ENCODE peak calls at places on chromosomes 7 and 10, in nine cellular contexts. W is RWPE1; S is CD4-positive, alpha-beta T cell; Y is AG04449; J is AG10803; E is neural crest cell; L is ovary; D is NB4; F is AG04450. K is an unnamed sample.

GRCh38 chr7:105187302-105188169 is 173.5 kb downstream of the KMT2E start:
- DNase-seq in W (peak), S (no peak), Y (no peak), J (no peak), E (no peak), L (no peak), D (no peak), F (no peak), K (no peak)

GRCh38 chr10:79112898-79113431 is 44.2 kb downstream of the ZMIZ1 start:
- DNase-seq in W (peak), S (no peak), Y (peak), J (peak), E (no peak), L (peak), D (no peak), F (no peak), K (no peak)

GRCh38 chr7:157537056-157537455 is 200.3 kb downstream of the DNAJB6 start:
- DNase-seq in W (no peak), S (no peak), Y (no peak), J (no peak), E (no peak), L (no peak), D (no peak), F (no peak), K (no peak)

GRCh38 chr7:151157645-151158329 is 9.7 kb downstream of the GBX1 start:
- DNase-seq in W (peak), S (no peak), Y (no peak), J (no peak), E (no peak), L (no peak), D (no peak), F (no peak), K (no peak)

GRCh38 chr10:79055892-79056291 is 12.9 kb upstream of the ZMIZ1 start:
- DNase-seq in W (no peak), S (no peak), Y (no peak), J (no peak), E (no peak), L (peak), D (no peak), F (no peak), K (no peak)

GRCh38 chr7:158649279-158649678 is 55.3 kb downstream of the NCAPG2 start:
- DNase-seq in W (peak), S (no peak), Y (peak), J (peak), E (no peak), L (no peak), D (no peak), F (peak), K (no peak)

GRCh38 chr10:92342801-92343200 is 51.8 kb downstream of the MARCHF5 start:
- DNase-seq in W (no peak), S (no peak), Y (no peak), J (peak), E (no peak), L (no peak), D (no peak), F (no peak), K (no peak)

GRCh38 chr7:149238051-149238450 is 1.4 kb upstream of the ZNF212 start:
- DNase-seq in W (peak), S (no peak), Y (no peak), J (no peak), E (no peak), L (no peak), D (no peak), F (no peak), K (no peak)

GRCh38 chr7:2233876-2234275 is 1.1 kb upstream of the MAD1L1 start:
- DNase-seq in W (no peak), S (no peak), Y (no peak), J (peak), E (no peak), L (no peak), D (no peak), F (no peak), K (no peak)

GRCh38 chr7:41972270-41972669 is 264.7 kb downstream of the GLI3 start:
- DNase-seq in W (no peak), S (no peak), Y (no peak), J (no peak), E (no peak), L (no peak), D (no peak), F (no peak), K (no peak)

GRCh38 chr10:104109908-104110662 is 11.9 kb upstream of the SFR1 start:
- DNase-seq in W (peak), S (no peak), Y (peak), J (peak), E (no peak), L (no peak), D (peak), F (no peak), K (no peak)

GRCh38 chr7:118731854-118732253 is 507.4 kb downstream of the ANKRD7 start:
- DNase-seq in W (no peak), S (no peak), Y (no peak), J (no peak), E (no peak), L (no peak), D (peak), F (no peak), K (no peak)
- TF ChIP-seq CTCF in W (no peak), S (no peak), Y (no peak), J (no peak), E (no peak), L (no peak), D (no peak), F (no peak), K (no peak)

GRCh38 chr7:101216001-101216859 is 1.2 kb downstream of the PLOD3 start:
- DNase-seq in W (no peak), S (peak), Y (no peak), J (peak), E (no peak), L (no peak), D (peak), F (no peak), K (no peak)

GRCh38 chr7:101220295-101220694 is 2.3 kb downstream of the ZNHIT1 start:
- DNase-seq in W (no peak), S (no peak), Y (no peak), J (no peak), E (no peak), L (no peak), D (no peak), F (no peak), K (no peak)

GRCh38 chr7:101218236-101219130 is 518 bp downstream of the ZNHIT1 start:
- DNase-seq in W (no peak), S (no peak), Y (no peak), J (peak), E (no peak), L (no peak), D (no peak), F (no peak), K (no peak)

GRCh38 chr7:101217388-101218235 is at the start of the genes PLOD3 and ZNHIT1:
- DNase-seq in W (peak), S (peak), Y (peak), J (peak), E (peak), L (peak), D (peak), F (peak), K (peak)

DNA sequence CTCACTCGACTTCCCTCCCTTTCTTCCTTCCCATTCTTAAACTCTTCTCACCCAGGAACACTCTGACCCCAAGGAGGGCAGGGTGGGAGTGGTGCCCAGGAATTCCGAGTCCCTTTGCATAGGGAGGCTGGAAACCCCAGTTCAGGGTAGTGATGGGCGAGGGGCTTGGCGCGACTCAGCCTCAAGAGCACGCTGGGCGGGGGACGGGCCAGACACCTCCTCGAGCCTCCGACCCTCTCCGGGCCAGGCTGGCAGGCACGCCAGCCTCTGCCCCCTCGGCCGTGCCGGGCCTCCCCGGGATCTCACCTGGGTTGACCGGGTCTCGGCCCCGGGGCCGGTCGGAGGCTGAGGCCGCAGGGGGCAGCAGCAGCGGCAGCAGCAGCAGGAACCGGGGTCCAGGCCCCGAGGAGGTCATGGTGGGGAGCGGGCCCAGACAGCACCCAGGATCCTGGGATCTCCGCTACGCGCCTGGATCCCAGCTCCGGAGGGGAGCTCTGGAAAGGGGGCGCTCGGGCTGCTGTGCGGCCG is 457 bp downstream of the PLOD3 start:
- DNase-seq in W (no peak), S (no peak), Y (no peak), J (no peak), E (no peak), L (peak), D (no peak), F (no peak), K (no peak)
- TF ChIP-seq CTCF in W (no peak), S (no peak), Y (peak), J (peak), E (no peak), L (no peak), D (peak), F (no peak), K (no peak)

GRCh38 chr10:84762754-84763394 is 434.5 kb downstream of the CCSER2 start:
- DNase-seq in W (no peak), S (no peak), Y (no peak), J (no peak), E (no peak), L (no peak), D (no peak), F (no peak), K (no peak)
- TF ChIP-seq CTCF in W (no peak), S (no peak), Y (no peak), J (no peak), E (no peak), L (no peak), D (no peak), F (no peak), K (no peak)

GRCh38 chr10:22588462-22588861 is 125.9 kb downstream of the PIP4K2A start:
- DNase-seq in W (no peak), S (no peak), Y (no peak), J (no peak), E (no peak), L (no peak), D (no peak), F (no peak), K (no peak)

GRCh38 chr10:22579826-22580225 is 134.6 kb downstream of the PIP4K2A start:
- DNase-seq in W (no peak), S (no peak), Y (no peak), J (no peak), E (no peak), L (no peak), D (no peak), F (no peak), K (no peak)

GRCh38 chr10:22581453-22581852 is 132.9 kb downstream of the PIP4K2A start:
- DNase-seq in W (no peak), S (no peak), Y (no peak), J (no peak), E (no peak), L (no peak), D (no peak), F (no peak), K (no peak)

GRCh38 chr10:22580711-22581110 is 133.7 kb downstream of the PIP4K2A start:
- DNase-seq in W (no peak), S (no peak), Y (no peak), J (no peak), E (no peak), L (no peak), D (no peak), F (no peak), K (no peak)

GRCh38 chr10:22583683-22584082 is 130.7 kb downstream of the PIP4K2A start:
- DNase-seq in W (no peak), S (no peak), Y (no peak), J (no peak), E (no peak), L (no peak), D (no peak), F (no peak), K (no peak)
- TF ChIP-seq CTCF in W (no peak), S (no peak), Y (no peak), J (no peak), E (no peak), L (no peak), D (no peak), F (no peak), K (no peak)

GRCh38 chr7:95886501-95887090 is 114.2 kb downstream of the DYNC1I1 start:
- DNase-seq in W (no peak), S (no peak), Y (no peak), J (peak), E (no peak), L (no peak), D (peak), F (no peak), K (no peak)
- TF ChIP-seq CTCF in W (no peak), S (no peak), Y (no peak), J (no peak), E (no peak), L (no peak), D (no peak), F (no peak), K (no peak)

GRCh38 chr7:14734839-14735321 is 167.7 kb downstream of the DGKB start:
- DNase-seq in W (no peak), S (no peak), Y (no peak), J (no peak), E (peak), L (no peak), D (peak), F (no peak), K (no peak)
- TF ChIP-seq CTCF in W (no peak), S (no peak), Y (no peak), J (no peak), E (peak), L (no peak), D (peak), F (peak), K (no peak)

DNA sequence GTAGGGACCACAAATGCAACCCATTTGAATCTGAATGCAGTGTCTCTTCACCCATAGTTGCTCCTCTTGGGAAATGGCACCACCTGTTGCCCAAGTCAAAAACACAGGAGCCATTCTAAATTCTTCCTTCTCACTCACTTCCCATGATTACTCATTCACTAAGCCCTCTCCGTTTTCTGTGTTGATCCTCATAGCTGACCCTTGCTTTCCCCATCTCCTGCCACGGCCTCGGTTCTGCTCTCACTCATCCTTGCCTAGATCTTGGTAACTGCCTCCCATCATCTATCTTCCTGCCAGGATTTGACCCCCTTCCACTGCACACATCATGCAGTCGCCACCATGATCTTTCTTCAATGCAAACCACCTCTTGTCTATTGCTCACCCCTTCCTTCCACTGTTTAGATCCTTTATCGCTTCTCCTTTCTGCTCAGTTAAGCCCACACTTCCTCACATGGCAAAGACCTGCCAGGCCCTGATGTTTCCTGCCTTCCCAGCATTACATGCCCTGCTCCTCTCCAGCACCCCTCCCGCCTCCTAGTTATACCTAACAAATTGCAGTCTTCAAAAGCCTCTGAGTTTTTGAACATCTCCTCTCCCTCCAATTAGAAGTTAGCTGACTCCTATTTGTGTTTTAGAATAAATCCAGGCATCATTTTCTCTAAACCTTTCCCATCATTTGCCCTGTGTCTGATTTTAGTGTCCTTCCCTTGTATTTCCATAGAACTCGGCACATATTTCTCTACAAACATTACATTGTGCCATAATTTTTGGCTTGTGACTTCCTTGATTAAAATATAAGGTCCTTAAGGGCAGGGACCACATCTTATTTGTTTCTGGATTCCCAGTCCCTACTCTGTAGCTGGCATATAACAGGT is 19.2 kb upstream of the CPN1 start:
- DNase-seq in W (peak), S (no peak), Y (no peak), J (peak), E (no peak), L (no peak), D (peak), F (peak), K (no peak)
- TF ChIP-seq CTCF in W (no peak), S (no peak), Y (no peak), J (peak), E (no peak), L (no peak), D (peak), F (peak), K (no peak)

DNA sequence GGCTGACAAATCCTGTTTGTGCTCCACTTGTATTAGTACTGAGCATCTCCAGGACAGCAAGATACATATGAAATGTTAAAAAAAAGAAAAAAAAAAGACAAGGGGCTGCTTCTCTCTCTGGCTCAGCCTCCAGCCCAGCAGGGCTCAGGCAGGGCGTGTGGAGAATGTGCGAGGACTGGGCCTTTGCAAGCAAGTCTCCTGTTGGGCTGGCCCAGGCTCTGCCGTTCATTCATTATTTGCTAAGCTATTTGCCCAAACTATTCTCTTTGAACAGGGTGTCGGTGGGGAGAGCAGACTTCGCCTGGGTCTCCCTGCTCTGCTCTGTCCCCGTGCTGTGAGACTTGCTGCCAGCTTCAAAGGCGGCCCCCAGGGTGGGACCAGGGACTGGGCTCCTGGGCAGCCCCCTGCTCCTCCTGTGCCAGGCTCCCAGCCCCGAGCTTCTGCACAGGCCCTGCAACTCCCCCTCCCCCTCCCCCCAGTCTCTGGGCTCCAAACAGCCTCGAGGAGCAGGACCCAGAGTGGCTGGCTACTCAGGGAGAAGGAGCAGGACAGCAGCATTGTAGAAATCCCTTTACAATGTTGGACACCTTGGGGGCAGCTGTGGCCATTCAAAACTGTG is 25.5 kb upstream of the MGMT start:
- DNase-seq in W (no peak), S (no peak), Y (no peak), J (no peak), E (no peak), L (no peak), D (no peak), F (no peak), K (no peak)
- TF ChIP-seq CTCF in W (no peak), S (no peak), Y (no peak), J (no peak), E (no peak), L (no peak), D (no peak), F (no peak), K (no peak)

K was measured in omental fat pad.